ENCODE peak calls at places on chromosomes 3 and 15, in eight cellular contexts. V is HCT116, X is Panc1, Q is upper lobe of left lung, Y is GM23338, B is GM12878, K is transverse colon, S is SK-N-SH. H is an unnamed sample.

GRCh38 chr15:65286704-65287514 is at the start of gene PARP16:
- DNase-seq in Y (peak), K (peak), Q (peak), S (peak), X (no peak), V (peak), B (peak), H (peak)

GRCh38 chr3:64462203-64463120 is 225.3 kb downstream of the ADAMTS9 start:
- DNase-seq in Y (no peak), K (no peak), B (no peak), V (no peak), S (no peak), X (no peak), Q (no peak), H (no peak)

GRCh38 chr15:61196711-61197110 is 32.4 kb downstream of the RORA start:
- DNase-seq in B (no peak), Y (no peak), S (no peak), X (no peak), V (no peak), Q (no peak), K (no peak), H (no peak)

GRCh38 chr3:27910456-27910855 is 188.3 kb upstream of the EOMES start:
- DNase-seq in V (no peak), K (no peak), X (no peak), B (no peak), S (no peak), Y (no peak), Q (no peak), H (no peak)

GRCh38 chr15:85593809-85594441 is 200.8 kb downstream of the KLHL25 start:
- DNase-seq in B (no peak), X (no peak), Q (no peak), V (no peak), K (no peak), S (no peak), Y (no peak), H (no peak)

GRCh38 chr15:38617831-38618230 is 53.2 kb upstream of the RASGRP1 start:
- DNase-seq in Y (no peak), V (no peak), K (no peak), X (no peak), S (no peak), Q (no peak), B (no peak), H (no peak)

GRCh38 chr15:26868029-26868685 is 1.3 kb downstream of the GABRA5 start:
- DNase-seq in S (no peak), Y (peak), B (no peak), K (no peak), Q (no peak), X (no peak), V (no peak), H (no peak)

GRCh38 chr3:67605377-67605776 is 49.0 kb downstream of the SUCLG2 start:
- DNase-seq in V (no peak), K (no peak), Q (no peak), X (no peak), Y (peak), S (no peak), B (no peak), H (no peak)

GRCh38 chr3:129567176-129567705 is 24.3 kb downstream of the H1-8 start:
- DNase-seq in B (no peak), S (peak), X (no peak), Q (no peak), V (no peak), K (no peak), Y (no peak), H (no peak)

GRCh38 chr3:45381168-45381852 is 7.1 kb upstream of the LARS2 start:
- DNase-seq in Q (no peak), Y (peak), X (no peak), V (no peak), S (no peak), K (peak), B (no peak), H (no peak)

GRCh38 chr3:123449092-123449985 is 449 bp upstream of the ADCY5 start:
- DNase-seq in K (peak), V (no peak), B (no peak), S (peak), X (no peak), Y (peak), Q (no peak), H (peak)

GRCh38 chr15:61879219-61879618 is 181.0 kb downstream of the VPS13C start:
- DNase-seq in B (no peak), Y (no peak), K (peak), S (no peak), V (no peak), Q (no peak), X (no peak), H (no peak)

GRCh38 chr15:92393287-92393993 is at the start of gene ST8SIA2:
- DNase-seq in Q (no peak), Y (peak), X (no peak), B (no peak), S (peak), K (no peak), V (no peak), H (no peak)

GRCh38 chr15:57384816-57385215 is 8.5 kb downstream of the CGNL1 start:
- DNase-seq in K (no peak), Y (no peak), Q (no peak), X (no peak), V (no peak), S (no peak), B (no peak), H (no peak)

GRCh38 chr3:113147608-113148306 is 63.6 kb upstream of the BOC start:
- DNase-seq in Y (no peak), X (no peak), V (no peak), K (no peak), B (no peak), Q (no peak), S (peak), H (no peak)

GRCh38 chr15:57540736-57541135 is 51.0 kb upstream of the MYZAP start:
- DNase-seq in Q (no peak), Y (no peak), B (peak), V (no peak), K (no peak), S (no peak), X (no peak), H (no peak)

GRCh38 chr15:98841419-98841970 is 166.1 kb downstream of the PGPEP1L start:
- DNase-seq in V (no peak), Q (no peak), K (no peak), X (no peak), Y (no peak), B (no peak), S (no peak), H (no peak)

GRCh38 chr3:42747581-42747980 is 25.5 kb downstream of the CCDC13 start:
- DNase-seq in V (no peak), S (no peak), Q (no peak), X (no peak), K (no peak), Y (no peak), B (no peak), H (no peak)

GRCh38 chr15:65577129-65577996 is 33.6 kb downstream of the INTS14 start:
- DNase-seq in Q (no peak), S (no peak), X (no peak), Y (no peak), K (no peak), V (no peak), B (no peak), H (no peak)

GRCh38 chr15:59644757-59645156 is 12.6 kb downstream of the GTF2A2 start:
- DNase-seq in Y (no peak), X (no peak), B (no peak), V (no peak), S (no peak), K (no peak), Q (no peak), H (no peak)

GRCh38 chr3:16865335-16865734 is 19.4 kb upstream of the PLCL2 start:
- DNase-seq in S (no peak), V (no peak), X (no peak), Q (no peak), B (no peak), Y (no peak), K (no peak), H (no peak)
- H3K27ac ChIP-seq in S (peak), V (no peak), X (no peak), Q (no peak), B (no peak), Y (no peak), K (no peak), H (no peak)

GRCh38 chr3:126460386-126460785 is 15.3 kb downstream of the ZXDC start:
- DNase-seq in S (no peak), K (no peak), V (no peak), X (no peak), Y (no peak), B (no peak), Q (peak), H (peak)
- TF ChIP-seq POLR2AphosphoS5 in S (no peak), K (no peak), V (no peak), X (no peak), Y (no peak), B (no peak), Q (no peak), H (no peak)

DNA sequence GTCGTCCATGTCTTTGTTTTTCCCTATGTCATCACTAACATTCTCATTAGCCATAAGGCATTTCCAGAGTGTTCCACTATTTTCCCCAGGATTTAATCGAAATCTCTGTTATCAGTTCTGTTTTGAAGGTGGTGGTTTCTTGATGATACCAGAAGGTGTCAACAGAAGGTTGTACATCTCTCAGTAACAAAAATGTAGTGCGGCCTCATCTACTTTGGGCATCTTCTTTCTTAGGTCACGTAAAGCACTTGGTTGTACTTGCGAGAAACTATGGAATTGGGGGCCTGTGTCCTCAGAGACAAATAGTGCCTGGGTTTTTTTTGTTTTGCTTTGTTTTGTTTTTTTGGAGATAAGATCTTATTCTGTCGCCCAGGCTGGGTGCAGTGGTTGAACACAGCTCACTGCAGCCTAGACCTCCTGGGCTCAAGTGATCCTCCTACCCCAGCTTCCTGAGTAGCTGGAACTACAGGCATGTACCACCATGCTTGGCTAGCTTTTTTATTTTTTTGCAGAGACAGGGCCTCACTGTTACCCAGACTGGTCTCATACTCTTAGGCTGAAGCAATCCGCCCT is 61.2 kb upstream of the FURIN start:
- DNase-seq in X (no peak), K (no peak), Q (no peak), V (no peak), B (no peak), Y (no peak), S (no peak), H (no peak)
- H3K27ac ChIP-seq in X (no peak), K (no peak), Q (no peak), V (no peak), B (no peak), Y (no peak), S (no peak), H (no peak)

GRCh38 chr3:101851833-101852232 is 2.5 kb downstream of the NFKBIZ start:
- DNase-seq in X (no peak), B (no peak), V (no peak), Y (no peak), S (no peak), Q (no peak), K (no peak), H (no peak)

GRCh38 chr3:101849714-101850326 is 506 bp downstream of the NFKBIZ start:
- DNase-seq in V (no peak), B (no peak), K (peak), X (no peak), Y (peak), Q (no peak), S (peak), H (peak)

GRCh38 chr3:101848754-101849713 is at the start of gene NFKBIZ:
- DNase-seq in Q (peak), B (no peak), Y (peak), K (peak), V (peak), S (peak), X (no peak), H (peak)

GRCh38 chr3:101851072-101851471 is 1.8 kb downstream of the NFKBIZ start:
- DNase-seq in S (no peak), X (no peak), K (no peak), V (no peak), Q (no peak), B (no peak), Y (no peak), H (no peak)

DNA sequence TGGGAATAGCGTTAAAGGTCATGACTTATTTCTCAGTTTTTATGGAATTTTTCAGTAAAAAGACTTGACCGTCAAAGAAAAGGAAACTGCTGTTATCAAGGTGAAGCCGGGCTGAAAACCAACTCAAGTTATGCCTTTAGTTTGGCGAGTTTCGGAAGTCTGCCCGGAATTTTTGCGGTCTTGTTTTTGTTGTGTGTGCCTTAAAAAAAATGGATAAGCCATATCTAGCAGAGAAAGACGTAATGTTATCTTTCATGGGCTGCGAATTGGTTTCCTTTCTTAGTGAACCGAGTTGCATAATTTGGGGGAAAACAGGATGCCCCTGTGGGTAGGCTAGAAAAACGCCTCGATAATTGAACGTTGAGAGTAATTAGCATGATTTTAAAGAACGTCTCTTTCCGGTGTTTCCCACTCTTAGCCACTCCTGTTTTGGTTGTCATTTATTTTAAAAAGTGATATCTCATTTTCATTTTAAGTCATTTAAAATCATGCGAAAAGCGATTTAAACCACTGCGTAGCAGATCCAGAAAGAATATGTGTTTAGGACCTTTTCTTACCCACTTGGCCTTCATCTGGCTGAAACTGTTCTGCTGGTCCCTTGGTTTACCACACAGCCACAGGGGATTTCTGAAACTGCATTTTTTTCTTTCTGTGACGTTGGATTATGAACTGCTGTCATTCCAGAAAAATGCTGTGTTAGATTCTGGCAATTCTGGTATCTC is 1.2 kb downstream of the NFKBIZ start:
- DNase-seq in X (no peak), V (no peak), Q (no peak), B (peak), Y (no peak), K (no peak), S (peak), H (no peak)
- TF ChIP-seq POLR2AphosphoS5 in X (no peak), V (no peak), Q (no peak), B (peak), Y (no peak), K (peak), S (no peak), H (no peak)

GRCh38 chr3:30632065-30632464 is 25.7 kb downstream of the TGFBR2 start:
- DNase-seq in K (no peak), X (no peak), Y (no peak), S (no peak), V (no peak), Q (no peak), B (no peak), H (no peak)

GRCh38 chr3:30633718-30634117 is 27.3 kb downstream of the TGFBR2 start:
- DNase-seq in S (no peak), Y (no peak), K (no peak), V (no peak), Q (no peak), X (no peak), B (no peak), H (no peak)

GRCh38 chr3:30632521-30632920 is 26.1 kb downstream of the TGFBR2 start:
- DNase-seq in K (no peak), Q (no peak), B (no peak), S (no peak), Y (no peak), V (no peak), X (no peak), H (no peak)

GRCh38 chr3:30637310-30638227 is 31.2 kb downstream of the TGFBR2 start:
- DNase-seq in S (no peak), B (no peak), K (no peak), V (no peak), Y (no peak), Q (no peak), X (no peak), H (no peak)

DNA sequence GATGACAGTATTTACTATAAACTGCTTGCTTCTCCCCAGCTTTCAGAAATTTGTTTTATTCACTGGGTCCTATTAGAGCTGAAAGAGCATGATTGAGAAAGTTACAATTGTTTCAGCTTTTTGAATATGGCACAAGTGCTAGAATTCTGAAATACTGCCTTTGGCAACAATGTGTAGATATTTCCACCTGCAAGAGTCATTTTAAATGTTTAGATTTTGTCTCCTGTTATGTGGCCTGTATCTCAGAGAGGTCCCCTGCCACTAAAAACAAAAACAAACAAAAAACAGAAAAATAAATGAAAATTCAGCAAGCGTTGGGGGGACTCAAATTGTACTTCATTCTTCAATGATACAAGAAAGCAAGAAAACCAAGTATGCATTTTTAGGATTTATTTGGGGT is 28.7 kb downstream of the TGFBR2 start:
- DNase-seq in Q (no peak), K (no peak), V (no peak), B (no peak), X (no peak), Y (no peak), S (no peak), H (no peak)
- H3K27ac ChIP-seq in Q (no peak), K (peak), V (no peak), B (no peak), X (no peak), Y (no peak), S (no peak), H (peak)

DNA sequence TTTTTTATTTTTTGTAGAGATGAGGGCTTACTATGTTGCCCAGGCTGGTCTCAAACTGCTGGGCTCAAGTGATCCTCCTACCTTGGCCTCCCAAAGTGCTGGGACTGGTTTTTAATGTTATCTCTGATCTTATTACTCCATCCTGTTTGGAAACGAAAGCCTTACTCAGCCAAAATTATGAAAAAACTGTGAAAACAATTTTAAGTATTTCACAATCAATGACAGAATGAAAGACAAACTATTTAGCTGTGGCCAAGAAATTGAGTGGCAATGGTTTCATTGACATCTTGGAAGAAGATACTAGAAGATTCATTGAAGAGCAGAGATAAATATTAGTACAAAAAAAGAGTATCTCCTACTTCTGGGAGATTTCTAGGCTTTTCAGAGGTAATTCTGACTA is 14.4 kb upstream of the SLC25A36 start:
- DNase-seq in S (no peak), B (no peak), Q (no peak), Y (no peak), K (no peak), V (no peak), X (no peak), H (no peak)
- TF ChIP-seq POLR2AphosphoS5 in S (no peak), B (no peak), Q (no peak), Y (no peak), K (no peak), V (no peak), X (no peak), H (no peak)

DNA sequence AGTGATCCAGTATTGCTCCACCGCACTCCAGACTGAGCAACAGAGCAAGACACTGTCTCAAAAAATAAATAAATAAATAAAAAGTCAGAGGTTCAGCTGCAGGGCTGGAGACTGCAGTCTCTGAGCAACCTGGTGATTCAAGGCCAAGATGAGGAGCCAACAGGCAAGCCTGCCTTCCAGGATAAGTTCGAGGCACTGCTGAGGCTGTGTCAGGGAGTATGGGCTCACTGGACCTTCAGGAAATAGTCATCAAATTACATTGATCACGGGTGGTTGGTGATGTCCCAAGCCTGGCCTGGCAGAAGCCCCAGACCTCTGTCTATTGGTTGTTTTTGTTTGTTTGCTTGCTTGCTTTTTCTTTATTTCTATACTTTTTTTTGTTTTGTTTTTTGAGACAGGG is 41.5 kb downstream of the IDH2 start:
- DNase-seq in X (no peak), K (no peak), V (no peak), Y (no peak), S (no peak), Q (no peak), B (no peak), H (no peak)
- H3K27ac ChIP-seq in X (no peak), K (peak), V (no peak), Y (peak), S (no peak), Q (no peak), B (peak), H (peak)

H was measured in spleen.